ENCODE peak calls at places on chromosome 10, in ten cellular contexts. A is head of caudate nucleus; D is OCI-LY7; X is activated CD4-positive, alpha-beta T cell treated with anti-CD3 and anti-CD28 coated beads for 48 hours; G is NCI-H460; R is GM03348; M is MCF 10A; F is iris pigment epithelial cell; E is CD8-positive, alpha-beta memory T cell; W is T-cell. Y is an unnamed sample.

GRCh38 chr10:11522821-11523245 is 88.6 kb downstream of the USP6NL start:
- DNase-seq in A (no peak), D (no peak), X (no peak), G (no peak), R (no peak), M (peak; percentile 45), F (peak; percentile 31), E (no peak), W (no peak), Y (no peak)

GRCh38 chr10:7121154-7121797 is 289.6 kb downstream of the SFMBT2 start:
- DNase-seq in A (peak; percentile 71), D (peak; percentile 78), X (peak; percentile 79), G (peak; percentile 33), R (peak; percentile 36), M (peak; percentile 62), F (no peak), E (peak; percentile 76), W (peak; percentile 63), Y (peak; percentile 71)

GRCh38 chr10:124558901-124559321 is 97.3 kb downstream of the LHPP start:
- DNase-seq in A (no peak), D (no peak), X (no peak), G (no peak), R (peak; percentile 55), M (no peak), F (peak; percentile 26), E (no peak), W (no peak), Y (no peak)

GRCh38 chr10:79084972-79085597 is 16.3 kb downstream of the ZMIZ1 start:
- DNase-seq in A (no peak), D (peak; percentile 88), X (no peak), G (no peak), R (no peak), M (no peak), F (no peak), E (no peak), W (no peak), Y (no peak)

GRCh38 chr10:103991393-103992128 is 24.6 kb downstream of the SLK start:
- DNase-seq in A (no peak), D (no peak), X (no peak), G (no peak), R (no peak), M (peak; percentile 12), F (no peak), E (no peak), W (no peak), Y (no peak)

GRCh38 chr10:86706401-86706841 is 38.1 kb downstream of the LDB3 start:
- DNase-seq in A (no peak), D (no peak), X (no peak), G (no peak), R (no peak), M (no peak), F (no peak), E (peak; percentile 37), W (no peak), Y (no peak)

GRCh38 chr10:70908426-70909296 is 20.3 kb upstream of the PCBD1 start:
- DNase-seq in A (no peak), D (no peak), X (no peak), G (no peak), R (no peak), M (no peak), F (no peak), E (no peak), W (no peak), Y (no peak)

GRCh38 chr10:103227416-103227815 is 18.3 kb upstream of the RPEL1 start:
- DNase-seq in A (no peak), D (no peak), X (no peak), G (no peak), R (no peak), M (peak; percentile 36), F (peak; percentile 57), E (no peak), W (no peak), Y (no peak)

GRCh38 chr10:61750943-61751471 is 88.3 kb downstream of the CABCOCO1 start:
- DNase-seq in A (peak; percentile 28), D (peak; percentile 81), X (peak; percentile 84), G (peak; percentile 38), R (peak; percentile 74), M (peak; percentile 68), F (peak; percentile 75), E (peak; percentile 78), W (peak; percentile 43), Y (peak; percentile 88)

GRCh38 chr10:132961864-132962622 is 19.7 kb upstream of the CFAP46 start:
- DNase-seq in A (peak; percentile 83), D (peak; percentile 53), X (peak; percentile 87), G (peak; percentile 29), R (peak; percentile 90), M (no peak), F (peak; percentile 73), E (peak; percentile 80), W (peak; percentile 41), Y (peak; percentile 39)

GRCh38 chr10:32957341-32958084 is 517 bp downstream of the ITGB1 start:
- DNase-seq in A (peak; percentile 45), D (peak; percentile 55), X (peak; percentile 60), G (no peak), R (peak; percentile 71), M (peak; percentile 38), F (no peak), E (peak; percentile 52), W (no peak), Y (peak; percentile 18)

GRCh38 chr10:117960345-117960744 is 86.4 kb downstream of the RAB11FIP2 start:
- DNase-seq in A (no peak), D (no peak), X (no peak), G (no peak), R (no peak), M (peak; percentile 8), F (peak; percentile 35), E (no peak), W (no peak), Y (no peak)

GRCh38 chr10:119253433-119254174 is 46.2 kb downstream of the GRK5 start:
- DNase-seq in A (no peak), D (no peak), X (peak; percentile 79), G (peak; percentile 12), R (peak; percentile 92), M (peak; percentile 72), F (peak; percentile 98), E (no peak), W (no peak), Y (no peak)

GRCh38 chr10:73923935-73924598 is 13.1 kb downstream of the PLAU start:
- DNase-seq in A (no peak), D (peak; percentile 43), X (no peak), G (no peak), R (no peak), M (no peak), F (no peak), E (no peak), W (no peak), Y (no peak)

GRCh38 chr10:95327367-95327766 is 36.6 kb upstream of the PDLIM1 start:
- DNase-seq in A (no peak), D (no peak), X (no peak), G (no peak), R (no peak), M (peak; percentile 78), F (peak; percentile 71), E (no peak), W (no peak), Y (no peak)

GRCh38 chr10:29132821-29133156 is 156.1 kb upstream of the LYZL1 start:
- DNase-seq in A (no peak), D (no peak), X (no peak), G (no peak), R (no peak), M (no peak), F (no peak), E (no peak), W (no peak), Y (no peak)

GRCh38 chr10:133309720-133310398 is 1.1 kb downstream of the ZNF511 start:
- DNase-seq in A (no peak), D (no peak), X (no peak), G (no peak), R (no peak), M (peak; percentile 34), F (no peak), E (peak; percentile 59), W (no peak), Y (no peak)

GRCh38 chr10:102120987-102121738 is 995 bp upstream of the LDB1 start:
- DNase-seq in A (peak; percentile 73), D (no peak), X (no peak), G (no peak), R (peak; percentile 78), M (no peak), F (peak; percentile 67), E (peak; percentile 58), W (no peak), Y (no peak)

GRCh38 chr10:118116555-118117311 is 70.0 kb upstream of the RAB11FIP2 start:
- DNase-seq in A (no peak), D (no peak), X (no peak), G (no peak), R (no peak), M (no peak), F (no peak), E (no peak), W (no peak), Y (no peak)